ENCODE peak calls at places on chromosomes 11 and 22, in nine cellular contexts. One of them, this sample, is unnamed.

GRCh38 chr22:40567106-40567505 is 69.4 kb downstream of the MRTFA start:
- DNase-seq in Caki2: peak; percentile 81
- DNase-seq in AG09309: no peak
- DNase-seq in PC-3: peak; percentile 63
- DNase-seq in tibial artery: no peak
- DNase-seq in activated CD8-positive, alpha-beta T cell treated with anti-CD3 and anti-CD28 coated beads, Interleukin-2, amount 10 ng/mL, durations not matched to agents 7 days and 5 days: no peak
- DNase-seq in activated CD4-positive, CD25-positive, alpha-beta regulatory T cell: no peak
- DNase-seq in amniotic stem cell: no peak
- DNase-seq in renal cortical epithelial cell: peak; percentile 63
- DNase-seq in this sample: no peak

GRCh38 chr11:44814881-44815592 is 88.3 kb downstream of the TSPAN18 start:
- DNase-seq in amniotic stem cell: no peak
- DNase-seq in activated CD4-positive, CD25-positive, alpha-beta regulatory T cell: no peak
- DNase-seq in tibial artery: no peak
- DNase-seq in AG09309: peak; percentile 37
- DNase-seq in renal cortical epithelial cell: peak; percentile 89
- DNase-seq in Caki2: no peak
- DNase-seq in PC-3: no peak
- DNase-seq in activated CD8-positive, alpha-beta T cell treated with anti-CD3 and anti-CD28 coated beads, Interleukin-2, amount 10 ng/mL, durations not matched to agents 7 days and 5 days: no peak
- DNase-seq in this sample: no peak

GRCh38 chr11:17015639-17016125 is 1.5 kb upstream of the PLEKHA7 start:
- DNase-seq in amniotic stem cell: no peak
- DNase-seq in renal cortical epithelial cell: no peak
- DNase-seq in activated CD4-positive, CD25-positive, alpha-beta regulatory T cell: no peak
- DNase-seq in AG09309: no peak
- DNase-seq in tibial artery: no peak
- DNase-seq in activated CD8-positive, alpha-beta T cell treated with anti-CD3 and anti-CD28 coated beads, Interleukin-2, amount 10 ng/mL, durations not matched to agents 7 days and 5 days: no peak
- DNase-seq in PC-3: no peak
- DNase-seq in Caki2: no peak
- DNase-seq in this sample: no peak

GRCh38 chr22:23215294-23216204 is 35.2 kb downstream of the BCR start:
- DNase-seq in amniotic stem cell: no peak
- DNase-seq in activated CD8-positive, alpha-beta T cell treated with anti-CD3 and anti-CD28 coated beads, Interleukin-2, amount 10 ng/mL, durations not matched to agents 7 days and 5 days: no peak
- DNase-seq in PC-3: peak; percentile 46
- DNase-seq in tibial artery: peak; percentile 56
- DNase-seq in AG09309: no peak
- DNase-seq in Caki2: no peak
- DNase-seq in activated CD4-positive, CD25-positive, alpha-beta regulatory T cell: no peak
- DNase-seq in renal cortical epithelial cell: peak; percentile 79
- DNase-seq in this sample: no peak

GRCh38 chr22:23827351-23827995 is 11.3 kb downstream of the DERL3 start:
- DNase-seq in tibial artery: no peak
- DNase-seq in PC-3: no peak
- DNase-seq in activated CD8-positive, alpha-beta T cell treated with anti-CD3 and anti-CD28 coated beads, Interleukin-2, amount 10 ng/mL, durations not matched to agents 7 days and 5 days: no peak
- DNase-seq in amniotic stem cell: no peak
- DNase-seq in Caki2: no peak
- DNase-seq in activated CD4-positive, CD25-positive, alpha-beta regulatory T cell: no peak
- DNase-seq in AG09309: no peak
- DNase-seq in renal cortical epithelial cell: no peak
- DNase-seq in this sample: no peak

GRCh38 chr11:61601512-61601911 is 20.6 kb upstream of the SYT7 start:
- DNase-seq in renal cortical epithelial cell: no peak
- DNase-seq in Caki2: no peak
- DNase-seq in activated CD4-positive, CD25-positive, alpha-beta regulatory T cell: no peak
- DNase-seq in activated CD8-positive, alpha-beta T cell treated with anti-CD3 and anti-CD28 coated beads, Interleukin-2, amount 10 ng/mL, durations not matched to agents 7 days and 5 days: no peak
- DNase-seq in tibial artery: no peak
- DNase-seq in amniotic stem cell: no peak
- DNase-seq in PC-3: peak; percentile 59
- DNase-seq in AG09309: no peak
- DNase-seq in this sample: no peak

GRCh38 chr11:111469200-111469599 is 43.0 kb downstream of the BTG4 start:
- DNase-seq in AG09309: no peak
- DNase-seq in activated CD4-positive, CD25-positive, alpha-beta regulatory T cell: no peak
- DNase-seq in activated CD8-positive, alpha-beta T cell treated with anti-CD3 and anti-CD28 coated beads, Interleukin-2, amount 10 ng/mL, durations not matched to agents 7 days and 5 days: no peak
- DNase-seq in amniotic stem cell: peak; percentile 10
- DNase-seq in Caki2: no peak
- DNase-seq in renal cortical epithelial cell: no peak
- DNase-seq in tibial artery: no peak
- DNase-seq in PC-3: no peak
- DNase-seq in this sample: no peak

GRCh38 chr11:74212533-74212932 is 41.4 kb downstream of the PPME1 start:
- DNase-seq in amniotic stem cell: no peak
- DNase-seq in tibial artery: no peak
- DNase-seq in AG09309: no peak
- DNase-seq in PC-3: no peak
- DNase-seq in renal cortical epithelial cell: no peak
- DNase-seq in Caki2: no peak
- DNase-seq in activated CD4-positive, CD25-positive, alpha-beta regulatory T cell: no peak
- DNase-seq in activated CD8-positive, alpha-beta T cell treated with anti-CD3 and anti-CD28 coated beads, Interleukin-2, amount 10 ng/mL, durations not matched to agents 7 days and 5 days: no peak
- DNase-seq in this sample: no peak

GRCh38 chr11:47403571-47403970 is 4.8 kb upstream of the SLC39A13 start:
- DNase-seq in activated CD8-positive, alpha-beta T cell treated with anti-CD3 and anti-CD28 coated beads, Interleukin-2, amount 10 ng/mL, durations not matched to agents 7 days and 5 days: no peak
- DNase-seq in activated CD4-positive, CD25-positive, alpha-beta regulatory T cell: no peak
- DNase-seq in amniotic stem cell: no peak
- DNase-seq in PC-3: no peak
- DNase-seq in AG09309: no peak
- DNase-seq in Caki2: no peak
- DNase-seq in tibial artery: peak; percentile 7
- DNase-seq in renal cortical epithelial cell: no peak
- DNase-seq in this sample: no peak

GRCh38 chr11:7564803-7565202 is 51.0 kb downstream of the PPFIBP2 start:
- DNase-seq in activated CD8-positive, alpha-beta T cell treated with anti-CD3 and anti-CD28 coated beads, Interleukin-2, amount 10 ng/mL, durations not matched to agents 7 days and 5 days: no peak
- DNase-seq in tibial artery: no peak
- DNase-seq in Caki2: no peak
- DNase-seq in amniotic stem cell: no peak
- DNase-seq in activated CD4-positive, CD25-positive, alpha-beta regulatory T cell: no peak
- DNase-seq in AG09309: no peak
- DNase-seq in PC-3: no peak
- DNase-seq in renal cortical epithelial cell: no peak
- DNase-seq in this sample: no peak

GRCh38 chr11:10261821-10262220 is 32.2 kb downstream of the SBF2 start:
- DNase-seq in renal cortical epithelial cell: no peak
- DNase-seq in amniotic stem cell: no peak
- DNase-seq in activated CD8-positive, alpha-beta T cell treated with anti-CD3 and anti-CD28 coated beads, Interleukin-2, amount 10 ng/mL, durations not matched to agents 7 days and 5 days: no peak
- DNase-seq in AG09309: no peak
- DNase-seq in PC-3: peak; percentile 25
- DNase-seq in activated CD4-positive, CD25-positive, alpha-beta regulatory T cell: no peak
- DNase-seq in tibial artery: no peak
- DNase-seq in Caki2: no peak
- DNase-seq in this sample: no peak

GRCh38 chr11:37657645-37658044 is 1059.6 kb upstream of the RAG2 start:
- DNase-seq in PC-3: peak; percentile 57
- DNase-seq in Caki2: peak; percentile 2
- DNase-seq in activated CD8-positive, alpha-beta T cell treated with anti-CD3 and anti-CD28 coated beads, Interleukin-2, amount 10 ng/mL, durations not matched to agents 7 days and 5 days: no peak
- DNase-seq in tibial artery: no peak
- DNase-seq in renal cortical epithelial cell: peak; percentile 2
- DNase-seq in activated CD4-positive, CD25-positive, alpha-beta regulatory T cell: no peak
- DNase-seq in AG09309: no peak
- DNase-seq in amniotic stem cell: peak; percentile 5
- DNase-seq in this sample: peak; percentile 12

GRCh38 chr11:124315052-124315451 is 1.3 kb upstream of the OR8D1 start:
- DNase-seq in tibial artery: no peak
- DNase-seq in amniotic stem cell: no peak
- DNase-seq in AG09309: no peak
- DNase-seq in Caki2: no peak
- DNase-seq in PC-3: peak; percentile 68
- DNase-seq in renal cortical epithelial cell: no peak
- DNase-seq in activated CD4-positive, CD25-positive, alpha-beta regulatory T cell: no peak
- DNase-seq in activated CD8-positive, alpha-beta T cell treated with anti-CD3 and anti-CD28 coated beads, Interleukin-2, amount 10 ng/mL, durations not matched to agents 7 days and 5 days: no peak
- DNase-seq in this sample: peak; percentile 14

GRCh38 chr11:122197055-122197987 is 81.3 kb upstream of the BLID start:
- DNase-seq in activated CD4-positive, CD25-positive, alpha-beta regulatory T cell: no peak
- DNase-seq in AG09309: peak; percentile 96
- DNase-seq in renal cortical epithelial cell: peak; percentile 98
- DNase-seq in amniotic stem cell: peak; percentile 93
- DNase-seq in PC-3: peak; percentile 100
- DNase-seq in Caki2: peak; percentile 84
- DNase-seq in activated CD8-positive, alpha-beta T cell treated with anti-CD3 and anti-CD28 coated beads, Interleukin-2, amount 10 ng/mL, durations not matched to agents 7 days and 5 days: no peak
- DNase-seq in tibial artery: peak; percentile 83
- DNase-seq in this sample: peak; percentile 87

GRCh38 chr11:97361812-97362378 is 972.1 kb downstream of the JRKL start:
- DNase-seq in renal cortical epithelial cell: peak; percentile 19
- DNase-seq in PC-3: peak; percentile 81
- DNase-seq in Caki2: peak; percentile 1
- DNase-seq in tibial artery: no peak
- DNase-seq in activated CD4-positive, CD25-positive, alpha-beta regulatory T cell: no peak
- DNase-seq in amniotic stem cell: peak; percentile 44
- DNase-seq in AG09309: no peak
- DNase-seq in activated CD8-positive, alpha-beta T cell treated with anti-CD3 and anti-CD28 coated beads, Interleukin-2, amount 10 ng/mL, durations not matched to agents 7 days and 5 days: no peak
- DNase-seq in this sample: no peak

GRCh38 chr22:49710746-49711145 is 116.9 kb downstream of the BRD1 start:
- DNase-seq in AG09309: no peak
- DNase-seq in activated CD8-positive, alpha-beta T cell treated with anti-CD3 and anti-CD28 coated beads, Interleukin-2, amount 10 ng/mL, durations not matched to agents 7 days and 5 days: no peak
- DNase-seq in tibial artery: no peak
- DNase-seq in PC-3: no peak
- DNase-seq in renal cortical epithelial cell: no peak
- DNase-seq in amniotic stem cell: no peak
- DNase-seq in activated CD4-positive, CD25-positive, alpha-beta regulatory T cell: no peak
- DNase-seq in Caki2: no peak
- DNase-seq in this sample: no peak

GRCh38 chr11:6323291-6323905 is 3.1 kb upstream of the CAVIN3 start:
- DNase-seq in activated CD8-positive, alpha-beta T cell treated with anti-CD3 and anti-CD28 coated beads, Interleukin-2, amount 10 ng/mL, durations not matched to agents 7 days and 5 days: no peak
- DNase-seq in tibial artery: no peak
- DNase-seq in PC-3: no peak
- DNase-seq in amniotic stem cell: no peak
- DNase-seq in activated CD4-positive, CD25-positive, alpha-beta regulatory T cell: no peak
- DNase-seq in renal cortical epithelial cell: no peak
- DNase-seq in AG09309: no peak
- DNase-seq in Caki2: no peak
- DNase-seq in this sample: no peak

GRCh38 chr11:95790933-95791247 is 592 bp downstream of the CEP57 start:
- DNase-seq in AG09309: no peak
- DNase-seq in renal cortical epithelial cell: peak; percentile 65
- DNase-seq in PC-3: peak; percentile 65
- DNase-seq in Caki2: peak; percentile 53
- DNase-seq in tibial artery: peak; percentile 55
- DNase-seq in activated CD4-positive, CD25-positive, alpha-beta regulatory T cell: no peak
- DNase-seq in activated CD8-positive, alpha-beta T cell treated with anti-CD3 and anti-CD28 coated beads, Interleukin-2, amount 10 ng/mL, durations not matched to agents 7 days and 5 days: peak; percentile 78
- DNase-seq in amniotic stem cell: no peak
- DNase-seq in this sample: peak; percentile 90

GRCh38 chr11:9687736-9688494 is 24.0 kb downstream of the SWAP70 start:
- DNase-seq in renal cortical epithelial cell: peak; percentile 30
- DNase-seq in amniotic stem cell: no peak
- DNase-seq in Caki2: no peak
- DNase-seq in AG09309: no peak
- DNase-seq in tibial artery: no peak
- DNase-seq in activated CD8-positive, alpha-beta T cell treated with anti-CD3 and anti-CD28 coated beads, Interleukin-2, amount 10 ng/mL, durations not matched to agents 7 days and 5 days: no peak
- DNase-seq in activated CD4-positive, CD25-positive, alpha-beta regulatory T cell: no peak
- DNase-seq in PC-3: no peak
- DNase-seq in this sample: no peak

GRCh38 chr11:44837650-44838049 is 110.9 kb downstream of the TSPAN18 start:
- DNase-seq in activated CD8-positive, alpha-beta T cell treated with anti-CD3 and anti-CD28 coated beads, Interleukin-2, amount 10 ng/mL, durations not matched to agents 7 days and 5 days: no peak
- DNase-seq in amniotic stem cell: no peak
- DNase-seq in Caki2: no peak
- DNase-seq in renal cortical epithelial cell: no peak
- DNase-seq in activated CD4-positive, CD25-positive, alpha-beta regulatory T cell: no peak
- DNase-seq in PC-3: peak; percentile 30
- DNase-seq in AG09309: no peak
- DNase-seq in tibial artery: no peak
- DNase-seq in this sample: no peak

GRCh38 chr11:2696461-2696860 is 3.3 kb downstream of the KCNQ1OT1 start:
- DNase-seq in PC-3: no peak
- DNase-seq in activated CD4-positive, CD25-positive, alpha-beta regulatory T cell: no peak
- DNase-seq in activated CD8-positive, alpha-beta T cell treated with anti-CD3 and anti-CD28 coated beads, Interleukin-2, amount 10 ng/mL, durations not matched to agents 7 days and 5 days: no peak
- DNase-seq in amniotic stem cell: no peak
- DNase-seq in tibial artery: no peak
- DNase-seq in renal cortical epithelial cell: no peak
- DNase-seq in AG09309: no peak
- DNase-seq in Caki2: no peak
- DNase-seq in this sample: no peak

GRCh38 chr11:44446341-44446712 is 119.1 kb upstream of the CD82 start:
- DNase-seq in Caki2: no peak
- DNase-seq in amniotic stem cell: no peak
- DNase-seq in AG09309: no peak
- DNase-seq in PC-3: no peak
- DNase-seq in activated CD8-positive, alpha-beta T cell treated with anti-CD3 and anti-CD28 coated beads, Interleukin-2, amount 10 ng/mL, durations not matched to agents 7 days and 5 days: no peak
- DNase-seq in tibial artery: no peak
- DNase-seq in renal cortical epithelial cell: no peak
- DNase-seq in activated CD4-positive, CD25-positive, alpha-beta regulatory T cell: no peak
- DNase-seq in this sample: no peak

GRCh38 chr22:49791682-49792081 is 36.0 kb downstream of the BRD1 start:
- DNase-seq in amniotic stem cell: no peak
- DNase-seq in AG09309: no peak
- DNase-seq in activated CD8-positive, alpha-beta T cell treated with anti-CD3 and anti-CD28 coated beads, Interleukin-2, amount 10 ng/mL, durations not matched to agents 7 days and 5 days: no peak
- DNase-seq in Caki2: no peak
- DNase-seq in activated CD4-positive, CD25-positive, alpha-beta regulatory T cell: no peak
- DNase-seq in PC-3: peak; percentile 12
- DNase-seq in tibial artery: no peak
- DNase-seq in renal cortical epithelial cell: no peak
- DNase-seq in this sample: no peak

GRCh38 chr22:35728639-35729308 is 11.1 kb downstream of the APOL5 start:
- DNase-seq in renal cortical epithelial cell: peak; percentile 65
- DNase-seq in tibial artery: no peak
- DNase-seq in activated CD8-positive, alpha-beta T cell treated with anti-CD3 and anti-CD28 coated beads, Interleukin-2, amount 10 ng/mL, durations not matched to agents 7 days and 5 days: no peak
- DNase-seq in PC-3: peak; percentile 15
- DNase-seq in AG09309: no peak
- DNase-seq in activated CD4-positive, CD25-positive, alpha-beta regulatory T cell: no peak
- DNase-seq in Caki2: no peak
- DNase-seq in amniotic stem cell: no peak
- DNase-seq in this sample: no peak

GRCh38 chr22:32410459-32410858 is 1.6 kb downstream of the RTCB start:
- DNase-seq in PC-3: peak; percentile 22
- DNase-seq in Caki2: peak; percentile 51
- DNase-seq in tibial artery: no peak
- DNase-seq in amniotic stem cell: no peak
- DNase-seq in renal cortical epithelial cell: no peak
- DNase-seq in activated CD4-positive, CD25-positive, alpha-beta regulatory T cell: no peak
- DNase-seq in activated CD8-positive, alpha-beta T cell treated with anti-CD3 and anti-CD28 coated beads, Interleukin-2, amount 10 ng/mL, durations not matched to agents 7 days and 5 days: no peak
- DNase-seq in AG09309: no peak
- DNase-seq in this sample: no peak

GRCh38 chr11:128289048-128289447 is 298.3 kb downstream of the ETS1 start:
- DNase-seq in renal cortical epithelial cell: no peak
- DNase-seq in PC-3: no peak
- DNase-seq in activated CD8-positive, alpha-beta T cell treated with anti-CD3 and anti-CD28 coated beads, Interleukin-2, amount 10 ng/mL, durations not matched to agents 7 days and 5 days: no peak
- DNase-seq in Caki2: no peak
- DNase-seq in activated CD4-positive, CD25-positive, alpha-beta regulatory T cell: no peak
- DNase-seq in amniotic stem cell: no peak
- DNase-seq in AG09309: no peak
- DNase-seq in tibial artery: no peak
- DNase-seq in this sample: no peak

GRCh38 chr22:30283342-30283741 is 6.0 kb downstream of the CASTOR1 start:
- DNase-seq in activated CD8-positive, alpha-beta T cell treated with anti-CD3 and anti-CD28 coated beads, Interleukin-2, amount 10 ng/mL, durations not matched to agents 7 days and 5 days: no peak
- DNase-seq in Caki2: no peak
- DNase-seq in PC-3: no peak
- DNase-seq in tibial artery: no peak
- DNase-seq in amniotic stem cell: no peak
- DNase-seq in activated CD4-positive, CD25-positive, alpha-beta regulatory T cell: no peak
- DNase-seq in renal cortical epithelial cell: no peak
- DNase-seq in AG09309: no peak
- DNase-seq in this sample: no peak

GRCh38 chr11:66438009-66438503 is 592 bp downstream of the MRPL11 start:
- DNase-seq in amniotic stem cell: no peak
- DNase-seq in AG09309: no peak
- DNase-seq in activated CD8-positive, alpha-beta T cell treated with anti-CD3 and anti-CD28 coated beads, Interleukin-2, amount 10 ng/mL, durations not matched to agents 7 days and 5 days: no peak
- DNase-seq in activated CD4-positive, CD25-positive, alpha-beta regulatory T cell: no peak
- DNase-seq in tibial artery: no peak
- DNase-seq in PC-3: no peak
- DNase-seq in renal cortical epithelial cell: no peak
- DNase-seq in Caki2: no peak
- DNase-seq in this sample: no peak

GRCh38 chr22:25054943-25055511 is 102.5 kb downstream of the KIAA1671 start:
- DNase-seq in activated CD4-positive, CD25-positive, alpha-beta regulatory T cell: no peak
- DNase-seq in Caki2: peak; percentile 55
- DNase-seq in activated CD8-positive, alpha-beta T cell treated with anti-CD3 and anti-CD28 coated beads, Interleukin-2, amount 10 ng/mL, durations not matched to agents 7 days and 5 days: peak; percentile 47
- DNase-seq in PC-3: no peak
- DNase-seq in renal cortical epithelial cell: peak; percentile 16
- DNase-seq in AG09309: no peak
- DNase-seq in tibial artery: peak; percentile 76
- DNase-seq in amniotic stem cell: no peak
- DNase-seq in this sample: no peak

GRCh38 chr22:43944670-43945430 is 10.4 kb upstream of the SAMM50 start:
- DNase-seq in amniotic stem cell: no peak
- DNase-seq in activated CD8-positive, alpha-beta T cell treated with anti-CD3 and anti-CD28 coated beads, Interleukin-2, amount 10 ng/mL, durations not matched to agents 7 days and 5 days: no peak
- DNase-seq in Caki2: no peak
- DNase-seq in AG09309: no peak
- DNase-seq in PC-3: no peak
- DNase-seq in activated CD4-positive, CD25-positive, alpha-beta regulatory T cell: no peak
- DNase-seq in tibial artery: no peak
- DNase-seq in renal cortical epithelial cell: no peak
- DNase-seq in this sample: peak; percentile 40

GRCh38 chr22:22810018-22810427 is 77.6 kb upstream of the IGLL5 start:
- DNase-seq in renal cortical epithelial cell: no peak
- DNase-seq in tibial artery: no peak
- DNase-seq in Caki2: peak; percentile 24
- DNase-seq in activated CD8-positive, alpha-beta T cell treated with anti-CD3 and anti-CD28 coated beads, Interleukin-2, amount 10 ng/mL, durations not matched to agents 7 days and 5 days: peak; percentile 75
- DNase-seq in AG09309: no peak
- DNase-seq in PC-3: no peak
- DNase-seq in activated CD4-positive, CD25-positive, alpha-beta regulatory T cell: peak; percentile 51
- DNase-seq in amniotic stem cell: no peak
- DNase-seq in this sample: no peak

This sample was measured in SW480.